ENCODE peak calls at places on chromosome 3, in four cellular contexts. Q is neuronal stem cell, A is H9, V is IMR-90. E is an unnamed sample.
A peak's percentile ranks its signal among the peaks of the same experiment; 100 is the strongest.

GRCh38 chr3:88713233-88713691 is 394.2 kb upstream of the EPHA3 start:
- DNase-seq in Q (no peak), A (no peak), V (peak; percentile 25), E (no peak)

GRCh38 chr3:42012935-42013651 is 51.2 kb upstream of the ULK4 start:
- DNase-seq in Q (no peak), A (peak; percentile 80), V (peak; percentile 51), E (peak; percentile 88)

GRCh38 chr3:142680710-142681109 is 43.1 kb upstream of the TRPC1 start:
- DNase-seq in Q (no peak), A (no peak), V (no peak), E (no peak)

GRCh38 chr3:21484323-21485154 is 266.5 kb downstream of the ZNF385D start:
- DNase-seq in Q (peak; percentile 55), A (peak; percentile 79), V (peak; percentile 62), E (peak; percentile 80)

GRCh38 chr3:96991812-96992211 is 177.4 kb downstream of the EPHA6 start:
- DNase-seq in Q (no peak), A (no peak), V (no peak), E (no peak)

GRCh38 chr3:149235599-149236424 is 14.2 kb upstream of the CP start:
- DNase-seq in Q (no peak), A (no peak), V (no peak), E (no peak)

GRCh38 chr3:185988816-185989175 is 51.0 kb upstream of the TRA2B start:
- DNase-seq in Q (no peak), A (no peak), V (peak; percentile 23), E (no peak)

GRCh38 chr3:46700772-46701171 is 420 bp upstream of the TMIE start:
- DNase-seq in Q (no peak), A (no peak), V (no peak), E (no peak)

DNA sequence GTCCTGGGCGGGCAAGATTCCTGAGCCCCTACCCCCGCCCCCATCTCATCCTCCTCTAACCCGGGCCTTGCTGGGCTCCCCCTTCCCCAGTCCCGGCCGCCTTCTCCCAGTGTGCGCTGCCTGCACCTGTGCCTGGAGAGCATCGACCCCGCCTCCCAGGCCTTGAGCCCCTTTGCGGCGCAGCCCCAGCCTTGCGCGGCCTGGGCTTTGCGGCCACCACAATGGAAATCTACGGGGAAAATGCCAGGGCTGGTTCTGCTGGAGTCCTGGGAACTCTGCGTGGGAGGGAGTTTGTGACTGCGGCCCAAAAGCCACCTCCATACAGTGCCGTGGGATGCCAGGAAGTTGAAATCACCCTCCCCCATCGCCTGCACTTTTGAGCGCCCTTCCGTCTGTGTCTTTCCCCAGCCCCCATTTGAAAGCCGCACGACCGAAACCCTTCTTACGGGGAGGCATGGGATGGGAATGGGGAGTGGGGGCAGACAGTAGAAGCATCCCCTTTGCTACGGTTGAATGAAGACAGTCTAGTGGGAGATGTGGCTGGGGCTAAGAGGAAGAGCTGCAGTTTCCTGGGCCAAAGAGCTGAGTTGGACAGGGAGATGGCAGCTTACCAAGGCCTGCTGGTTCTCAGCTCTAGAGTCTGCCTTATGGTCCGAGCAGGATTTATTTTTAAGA is 1.0 kb upstream of the SOX2 start:
- DNase-seq in Q (peak; percentile 92), A (peak; percentile 93), V (no peak), E (no peak)
- H3K14ac ChIP-seq in Q (peak overlapping the region; percentile 42), A (peak overlapping the region; percentile 59), V (no peak overlapping the region), E (no peak overlapping the region)

GRCh38 chr3:127816783-127817182 is 5.5 kb downstream of the MGLL start:
- DNase-seq in Q (no peak), A (no peak), V (no peak), E (peak; percentile 98)

GRCh38 chr3:127815001-127815400 is 7.3 kb downstream of the MGLL start:
- DNase-seq in Q (no peak), A (no peak), V (peak; percentile 63), E (no peak)

GRCh38 chr3:127814325-127814781 is 8.0 kb downstream of the MGLL start:
- DNase-seq in Q (no peak), A (no peak), V (no peak), E (no peak)

GRCh38 chr3:127817331-127817821 is 4.9 kb downstream of the MGLL start:
- DNase-seq in Q (no peak), A (no peak), V (peak; percentile 84), E (peak; percentile 97)

GRCh38 chr3:127815641-127816605 is 6.4 kb downstream of the MGLL start:
- DNase-seq in Q (no peak), A (no peak), V (no peak), E (no peak)
- H3K4me1 ChIP-seq in Q (peaks cover 9% of the 10 kb centered on the region), A (no peaks in the 10 kb centered on the region), V (peaks cover 24% of the 10 kb centered on the region), E (peaks cover 36% of the 10 kb centered on the region)

GRCh38 chr3:6264036-6264435 is 596.9 kb upstream of the GRM7 start:
- DNase-seq in Q (no peak), A (no peak), V (no peak), E (no peak)
- H2AFZ ChIP-seq in Q (no peak overlapping the region), A (no peak overlapping the region), V (no peak overlapping the region), E (no peak overlapping the region)

GRCh38 chr3:113746955-113747718 is at the start of gene ATP6V1A:
- DNase-seq in Q (peak; percentile 52), A (peak; percentile 88), V (no peak), E (peak; percentile 61)
- H3K14ac ChIP-seq in Q (peak within 1 kb of the TSS; percentile 25), A (peak within 1 kb of the TSS; percentile 86), V (peak within 1 kb of the TSS; percentile 93), E (peak within 1 kb of the TSS; percentile 94)

GRCh38 chr3:110708166-110708565 is 363.4 kb upstream of the NECTIN3 start:
- DNase-seq in Q (no peak), A (no peak), V (no peak), E (no peak)

GRCh38 chr3:110711130-110711832 is 360.3 kb upstream of the NECTIN3 start:
- DNase-seq in Q (no peak), A (no peak), V (no peak), E (no peak)

GRCh38 chr3:110710605-110711004 is 361.0 kb upstream of the NECTIN3 start:
- DNase-seq in Q (no peak), A (no peak), V (no peak), E (no peak)

GRCh38 chr3:110710156-110710555 is 361.5 kb upstream of the NECTIN3 start:
- DNase-seq in Q (no peak), A (no peak), V (no peak), E (no peak)

GRCh38 chr3:110711851-110712396 is 359.7 kb upstream of the NECTIN3 start:
- DNase-seq in Q (no peak), A (peak; percentile 54), V (peak; percentile 37), E (no peak)
- H3K4me1 ChIP-seq in Q (no peaks in the 10 kb centered on the region), A (peaks cover 13% of the 10 kb centered on the region), V (peaks cover 3% of the 10 kb centered on the region), E (no peaks in the 10 kb centered on the region)

GRCh38 chr3:55483196-55484095 is 3.7 kb downstream of the WNT5A start:
- DNase-seq in Q (peak; percentile 27), A (peak; percentile 38), V (no peak), E (no peak)

GRCh38 chr3:55481067-55481917 is 5.8 kb downstream of the WNT5A start:
- DNase-seq in Q (peak; percentile 14), A (peak; percentile 44), V (peak; percentile 83), E (no peak)

GRCh38 chr3:55484191-55484644 is 2.9 kb downstream of the WNT5A start:
- DNase-seq in Q (peak; percentile 15), A (peak; percentile 62), V (no peak), E (no peak)

GRCh38 chr3:55481918-55482495 is 5.1 kb downstream of the WNT5A start:
- DNase-seq in Q (peak; percentile 17), A (peak; percentile 50), V (peak; percentile 73), E (no peak)

DNA sequence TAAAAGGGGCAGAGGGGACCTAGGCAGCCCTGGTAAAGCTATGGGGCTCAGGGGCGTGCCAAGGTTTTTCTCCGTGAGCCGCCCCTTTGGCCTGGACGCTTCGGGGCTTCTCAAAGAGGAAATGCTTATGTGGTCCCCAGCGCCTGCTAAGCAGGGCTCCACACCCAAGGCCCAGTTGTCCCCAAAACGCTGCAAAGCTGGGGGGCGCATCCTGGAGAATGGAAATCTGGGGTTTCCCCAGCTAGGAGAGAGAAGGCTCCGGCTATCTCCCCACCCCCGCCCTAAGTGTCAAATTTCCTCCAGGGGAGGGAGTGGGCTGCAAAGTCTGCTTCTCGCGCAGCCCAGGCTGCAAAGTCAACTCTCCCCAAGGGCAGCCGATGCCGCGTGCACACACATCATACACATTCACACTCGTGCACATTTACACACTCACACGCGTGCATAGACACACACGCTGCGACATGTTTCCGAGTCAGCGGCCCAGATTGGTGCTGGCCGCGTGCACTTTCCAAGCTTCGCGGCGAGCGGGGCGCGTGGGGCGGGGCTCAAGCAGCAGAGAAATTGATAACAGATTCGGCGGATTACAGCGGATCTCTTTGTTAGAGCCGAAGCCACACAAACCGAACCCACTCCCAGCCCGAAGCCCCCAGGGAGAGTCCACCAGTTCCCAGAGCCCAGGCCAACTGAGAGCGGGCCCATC is 4.5 kb downstream of the WNT5A start:
- DNase-seq in Q (peak; percentile 37), A (peak; percentile 69), V (peak; percentile 79), E (no peak)
- H2AFZ ChIP-seq in Q (no peak overlapping the region), A (no peak overlapping the region), V (peak overlapping the region; percentile 76), E (no peak overlapping the region)

GRCh38 chr3:126512916-126513650 is 4.5 kb downstream of the UROC1 start:
- DNase-seq in Q (no peak), A (no peak), V (no peak), E (no peak)

GRCh38 chr3:126514161-126514560 is 3.4 kb downstream of the UROC1 start:
- DNase-seq in Q (no peak), A (no peak), V (no peak), E (no peak)

GRCh38 chr3:126511291-126511690 is 6.3 kb downstream of the UROC1 start:
- DNase-seq in Q (no peak), A (no peak), V (no peak), E (no peak)

GRCh38 chr3:126510323-126510910 is 7.2 kb downstream of the UROC1 start:
- DNase-seq in Q (no peak), A (no peak), V (no peak), E (no peak)

GRCh38 chr3:126512026-126512425 is 5.5 kb downstream of the UROC1 start:
- DNase-seq in Q (no peak), A (no peak), V (no peak), E (no peak)
- H3K14ac ChIP-seq in Q (no peak overlapping the region), A (no peak overlapping the region), V (no peak overlapping the region), E (no peak overlapping the region)

GRCh38 chr3:177180506-177180905 is 16.8 kb downstream of the TBL1XR1 start:
- DNase-seq in Q (no peak), A (no peak), V (no peak), E (no peak)

GRCh38 chr3:177174607-177175006 is 22.7 kb downstream of the TBL1XR1 start:
- DNase-seq in Q (no peak), A (no peak), V (no peak), E (no peak)

GRCh38 chr3:177179281-177180067 is 17.8 kb downstream of the TBL1XR1 start:
- DNase-seq in Q (no peak), A (no peak), V (no peak), E (peak; percentile 28)

GRCh38 chr3:177181418-177181817 is 15.9 kb downstream of the TBL1XR1 start:
- DNase-seq in Q (no peak), A (no peak), V (no peak), E (no peak)

DNA sequence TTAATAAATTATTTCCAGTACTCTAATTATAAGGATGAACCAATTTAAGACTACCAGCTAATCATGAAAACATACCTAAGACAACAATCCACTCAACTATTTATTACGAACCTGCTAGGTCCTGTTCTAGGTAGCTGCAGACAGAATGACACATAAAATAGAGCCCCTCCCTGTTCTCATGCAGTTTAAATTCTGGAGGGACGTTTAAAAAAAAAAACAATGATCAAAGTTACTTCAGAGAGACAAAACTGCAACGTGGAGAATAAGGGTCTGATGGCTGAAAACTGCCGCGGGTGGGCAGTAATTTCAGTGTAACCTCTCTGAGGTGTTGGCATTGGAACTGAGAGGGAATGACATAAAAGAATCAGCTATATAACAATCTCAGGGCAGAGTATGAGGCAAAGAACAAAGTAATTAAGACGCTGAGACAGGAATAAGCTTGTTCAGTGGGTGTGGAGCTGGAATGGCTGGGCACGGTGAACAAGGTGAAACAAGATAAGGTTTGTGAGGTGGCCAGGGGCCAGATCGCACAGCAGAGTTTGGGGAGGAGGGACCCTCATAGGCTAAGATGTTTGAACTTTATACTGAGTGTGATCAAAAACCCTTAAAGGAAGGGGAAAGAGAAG is 19.5 kb downstream of the TBL1XR1 start:
- DNase-seq in Q (no peak), A (no peak), V (no peak), E (no peak)
- H3K4me1 ChIP-seq in Q (peaks cover 4% of the 10 kb centered on the region), A (peaks cover 5% of the 10 kb centered on the region), V (peaks cover 2% of the 10 kb centered on the region), E (peaks cover 5% of the 10 kb centered on the region)

GRCh38 chr3:31403197-31403596 is 129.5 kb upstream of the STT3B start:
- DNase-seq in Q (no peak), A (no peak), V (no peak), E (no peak)
- H2AFZ ChIP-seq in Q (no peak overlapping the region), A (no peak overlapping the region), V (no peak overlapping the region), E (no peak overlapping the region)